ENCODE peak calls at places on chromosomes 11 and 22, in eight cellular contexts. R is stomach, C is K562, U is GM23338, S is Panc1, V is transverse colon, N is sigmoid colon, W is breast epithelium. D is an unnamed sample.

GRCh38 chr22:19844423-19845368 is 10.0 kb downstream of the GNB1L start:
- DNase-seq in R (peak), W (no peak), S (no peak), V (no peak), C (no peak), N (peak), U (no peak), D (peak)

GRCh38 chr11:14554959-14555358 is 34.8 kb upstream of the PSMA1 start:
- DNase-seq in N (no peak), U (no peak), R (no peak), C (no peak), S (no peak), W (no peak), V (no peak), D (no peak)

GRCh38 chr11:107439586-107440201 is 17.9 kb downstream of the CWF19L2 start:
- DNase-seq in V (no peak), U (no peak), R (no peak), W (no peak), N (no peak), C (no peak), S (no peak), D (no peak)

GRCh38 chr22:35264986-35265385 is 7.7 kb downstream of the HMGXB4 start:
- DNase-seq in V (no peak), W (no peak), R (no peak), N (no peak), C (no peak), S (no peak), U (no peak), D (no peak)

GRCh38 chr11:24965780-24966179 is 468.9 kb downstream of the LUZP2 start:
- DNase-seq in V (no peak), N (no peak), U (no peak), R (no peak), W (no peak), C (no peak), S (no peak), D (no peak)

GRCh38 chr22:49948958-49949913 is 11.3 kb upstream of the PIM3 start:
- DNase-seq in S (no peak), R (peak), V (peak), W (peak), N (no peak), U (no peak), C (no peak), D (no peak)

GRCh38 chr11:122977455-122978302 is 4.0 kb downstream of the BSX start:
- DNase-seq in U (peak), S (no peak), N (peak), C (no peak), W (no peak), V (no peak), R (no peak), D (no peak)

GRCh38 chr11:124536520-124536919 is 6.9 kb downstream of the OR8B12 start:
- DNase-seq in U (peak), S (no peak), W (peak), C (peak), N (no peak), R (no peak), V (peak), D (no peak)

GRCh38 chr11:76786053-76787014 is 3.2 kb downstream of the TSKU start:
- DNase-seq in U (no peak), W (no peak), V (no peak), R (no peak), C (no peak), N (no peak), S (no peak), D (peak)

GRCh38 chr11:61747389-61748285 is 4.8 kb upstream of the MYRF start:
- DNase-seq in W (peak), R (peak), C (peak), V (peak), N (peak), U (peak), S (no peak), D (peak)

GRCh38 chr11:119663279-119663678 is 65.7 kb downstream of the NECTIN1 start:
- DNase-seq in U (no peak), C (no peak), W (no peak), S (no peak), N (no peak), R (no peak), V (no peak), D (no peak)

GRCh38 chr11:117551761-117552343 is 224.2 kb downstream of the CEP164 start:
- DNase-seq in N (no peak), V (no peak), S (no peak), W (no peak), U (no peak), R (no peak), C (no peak), D (no peak)

GRCh38 chr11:67615455-67616430 is 9.0 kb downstream of the NDUFV1 start:
- DNase-seq in R (peak), V (peak), S (no peak), W (no peak), N (no peak), C (peak), U (peak), D (peak)

GRCh38 chr11:12842933-12843636 is 166.0 kb upstream of the RASSF10 start:
- DNase-seq in U (no peak), S (no peak), V (no peak), R (no peak), W (no peak), C (peak), N (no peak), D (no peak)

GRCh38 chr22:20210473-20211059 is 57.6 kb downstream of the RTN4R start:
- DNase-seq in S (no peak), C (no peak), N (no peak), V (no peak), W (no peak), R (no peak), U (no peak), D (no peak)

GRCh38 chr22:44994399-44995281 is 15.2 kb downstream of the PHF21B start:
- DNase-seq in W (no peak), C (no peak), N (no peak), S (no peak), U (no peak), V (no peak), R (no peak), D (no peak)

GRCh38 chr11:126322996-126323395 is 19.1 kb downstream of the DCPS start:
- DNase-seq in U (no peak), R (no peak), S (no peak), C (no peak), W (no peak), V (no peak), N (no peak), D (no peak)

GRCh38 chr22:45098056-45098455 is 65.7 kb upstream of the NUP50 start:
- DNase-seq in S (no peak), N (no peak), R (no peak), U (no peak), C (no peak), W (no peak), V (no peak), D (no peak)

GRCh38 chr11:14861680-14862079 is 30.4 kb downstream of the CYP2R1 start:
- DNase-seq in U (no peak), W (no peak), R (peak), V (peak), S (no peak), N (no peak), C (peak), D (no peak)

GRCh38 chr22:19178659-19179471 is at the start of gene SLC25A1:
- DNase-seq in C (peak), N (peak), R (peak), W (peak), U (peak), V (peak), S (no peak), D (peak)

GRCh38 chr11:119404872-119405271 is 18.1 kb downstream of the THY1 start:
- DNase-seq in R (no peak), W (no peak), U (no peak), S (no peak), V (no peak), C (no peak), N (no peak), D (no peak)

DNA sequence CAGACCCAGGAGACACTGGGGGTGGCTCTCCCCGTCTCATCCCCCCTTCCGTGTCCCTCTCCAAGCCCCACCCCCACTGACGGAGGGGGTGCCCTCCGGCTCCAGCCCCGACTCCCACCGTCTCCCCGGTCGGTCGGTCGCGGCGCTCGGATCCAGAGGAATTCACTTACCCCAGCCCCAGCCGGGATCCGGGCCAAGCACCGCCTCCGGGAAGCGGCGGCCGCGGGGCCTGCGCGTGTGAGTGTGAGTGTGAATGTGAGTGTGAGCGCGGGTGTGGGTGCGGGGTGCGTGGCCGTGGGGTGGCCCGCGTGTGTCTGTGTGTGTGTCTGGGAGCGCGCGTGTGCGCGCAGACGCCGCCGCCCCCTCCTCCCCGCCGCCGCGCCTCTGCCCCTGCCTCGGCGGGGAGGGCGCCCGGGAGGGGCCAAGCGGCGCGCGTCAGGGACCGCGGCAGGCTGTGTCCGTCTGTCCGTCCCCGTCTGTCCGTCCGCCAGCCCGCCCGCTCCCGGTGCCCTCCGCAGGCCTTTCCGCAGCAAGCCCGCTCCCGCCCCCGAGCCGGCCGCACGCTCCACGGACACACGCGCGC is at the start of gene ELFN2:
- DNase-seq in U (peak), R (peak), V (no peak), S (no peak), N (no peak), W (no peak), C (no peak), D (no peak)
- H3K4me3 ChIP-seq in U (peak), R (peak), V (peak), S (peak), N (peak), W (peak), C (no peak), D (peak)

GRCh38 chr11:36389811-36390210 is 93.7 kb downstream of the PRR5L start:
- DNase-seq in V (no peak), R (no peak), W (no peak), U (no peak), S (no peak), C (no peak), N (no peak), D (no peak)
- H3K27ac ChIP-seq in V (no peak), R (no peak), W (no peak), U (no peak), S (no peak), C (no peak), N (no peak), D (peak)

GRCh38 chr11:95230054-95231034 is 658 bp downstream of the SESN3 start:
- DNase-seq in V (peak), C (no peak), W (peak), U (peak), S (no peak), N (peak), R (no peak), D (no peak)

GRCh38 chr11:95231126-95231880 is at the start of gene SESN3:
- DNase-seq in U (peak), R (peak), V (peak), W (peak), N (peak), S (peak), C (peak), D (peak)

GRCh38 chr11:95232666-95233065 is 1.7 kb upstream of the SESN3 start:
- DNase-seq in U (peak), W (no peak), N (no peak), C (no peak), R (no peak), S (no peak), V (no peak), D (no peak)

GRCh38 chr11:95229199-95230053 is 1.6 kb downstream of the SESN3 start:
- DNase-seq in N (peak), U (peak), S (no peak), V (no peak), R (no peak), W (no peak), C (no peak), D (peak)

DNA sequence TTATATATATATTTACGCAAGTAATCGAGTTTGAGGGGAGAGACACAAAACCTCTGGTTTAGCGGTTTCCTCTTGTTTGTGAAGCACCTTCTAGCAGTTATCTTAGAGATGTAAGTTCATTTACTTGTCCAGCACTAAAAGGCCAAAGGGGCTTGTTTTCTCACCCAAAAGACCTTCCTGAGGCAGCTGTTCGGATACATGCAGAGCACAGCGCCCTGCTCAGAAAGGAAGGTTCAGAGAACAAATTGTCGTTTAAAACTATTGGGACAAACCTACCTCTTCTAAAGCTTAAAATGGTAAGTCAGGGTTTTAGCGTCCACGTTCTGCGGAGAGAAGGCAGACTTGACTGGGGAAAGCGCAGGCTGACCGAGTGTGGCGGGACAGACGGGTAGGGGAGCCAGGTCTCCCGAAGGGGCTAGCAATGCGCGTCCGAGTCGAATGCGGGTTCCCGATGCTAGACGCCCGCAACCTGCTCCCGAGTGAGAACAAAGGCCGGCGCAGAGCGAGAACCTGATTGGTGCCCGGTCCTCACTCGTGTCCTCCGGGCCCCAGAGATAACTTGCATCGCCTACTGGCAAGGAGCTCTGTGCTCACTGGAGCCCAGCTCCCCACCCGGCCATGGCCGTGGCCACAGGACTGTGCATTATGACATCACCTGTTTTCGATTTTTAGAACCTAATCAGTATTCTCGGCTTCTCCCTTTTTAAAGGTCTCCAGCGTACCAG is 1.0 kb upstream of the SESN3 start:
- DNase-seq in R (peak), V (peak), W (peak), N (peak), C (no peak), U (peak), S (no peak), D (peak)
- TF ChIP-seq POLR2AphosphoS5 in R (no peak), V (no peak), W (no peak), N (peak), C (no peak), U (no peak), S (no peak), D (peak)

GRCh38 chr11:70567680-70568503 is 169.6 kb downstream of the CTTN start:
- DNase-seq in S (no peak), W (no peak), R (no peak), N (peak), U (peak), C (no peak), V (peak), D (peak)

GRCh38 chr11:70569173-70569890 is 171.0 kb downstream of the CTTN start:
- DNase-seq in V (no peak), W (no peak), U (no peak), C (no peak), R (no peak), N (no peak), S (no peak), D (peak)

GRCh38 chr11:70569996-70570692 is 171.8 kb downstream of the CTTN start:
- DNase-seq in W (no peak), V (no peak), C (no peak), S (no peak), R (no peak), N (no peak), U (no peak), D (peak)

GRCh38 chr11:70566768-70567530 is 168.6 kb downstream of the CTTN start:
- DNase-seq in V (no peak), N (no peak), U (no peak), W (no peak), S (no peak), R (no peak), C (no peak), D (no peak)

DNA sequence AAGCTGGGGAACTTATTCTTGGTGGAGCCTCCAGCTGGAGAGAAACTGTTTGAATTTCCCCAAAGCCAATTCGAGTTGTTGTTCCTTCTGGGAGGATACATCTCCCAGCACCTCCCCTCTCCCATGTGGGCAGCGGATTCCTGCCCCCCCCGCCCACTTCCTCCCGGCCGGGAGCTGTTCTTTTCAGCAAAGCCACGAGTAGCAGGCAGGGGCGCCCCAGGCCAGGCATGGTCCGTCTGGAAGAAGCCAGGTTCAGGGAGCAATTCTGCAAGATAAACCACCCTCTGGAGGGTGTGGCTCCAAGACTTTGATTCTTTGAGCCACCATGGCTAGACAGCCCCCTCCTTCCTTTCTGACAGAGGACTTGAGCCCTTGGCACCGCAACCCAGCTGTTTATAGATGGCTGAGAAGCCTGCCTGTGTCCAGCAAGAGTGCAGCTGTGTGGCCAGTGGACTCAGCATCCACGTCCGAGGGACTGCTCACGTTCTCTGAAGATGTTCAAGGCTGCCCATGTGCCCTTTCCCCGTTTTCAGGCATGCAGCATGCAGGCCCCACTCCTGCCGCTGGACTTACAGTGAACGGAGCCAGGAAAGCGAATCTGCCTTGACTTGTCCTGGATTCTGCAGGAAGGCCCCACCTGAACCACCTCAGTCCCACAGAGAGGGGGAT is 170.3 kb downstream of the CTTN start:
- DNase-seq in U (peak), C (peak), R (no peak), W (peak), N (no peak), V (peak), S (no peak), D (peak)
- H3K4me3 ChIP-seq in U (no peak), C (peak), R (peak), W (peak), N (peak), V (peak), S (peak), D (peak)

GRCh38 chr11:66541892-66542291 is 4.0 kb downstream of the ZDHHC24 start:
- DNase-seq in C (no peak), S (no peak), U (no peak), N (no peak), R (no peak), V (no peak), W (no peak), D (no peak)
- H3K27ac ChIP-seq in C (no peak), S (no peak), U (no peak), N (no peak), R (no peak), V (no peak), W (no peak), D (no peak)

DNA sequence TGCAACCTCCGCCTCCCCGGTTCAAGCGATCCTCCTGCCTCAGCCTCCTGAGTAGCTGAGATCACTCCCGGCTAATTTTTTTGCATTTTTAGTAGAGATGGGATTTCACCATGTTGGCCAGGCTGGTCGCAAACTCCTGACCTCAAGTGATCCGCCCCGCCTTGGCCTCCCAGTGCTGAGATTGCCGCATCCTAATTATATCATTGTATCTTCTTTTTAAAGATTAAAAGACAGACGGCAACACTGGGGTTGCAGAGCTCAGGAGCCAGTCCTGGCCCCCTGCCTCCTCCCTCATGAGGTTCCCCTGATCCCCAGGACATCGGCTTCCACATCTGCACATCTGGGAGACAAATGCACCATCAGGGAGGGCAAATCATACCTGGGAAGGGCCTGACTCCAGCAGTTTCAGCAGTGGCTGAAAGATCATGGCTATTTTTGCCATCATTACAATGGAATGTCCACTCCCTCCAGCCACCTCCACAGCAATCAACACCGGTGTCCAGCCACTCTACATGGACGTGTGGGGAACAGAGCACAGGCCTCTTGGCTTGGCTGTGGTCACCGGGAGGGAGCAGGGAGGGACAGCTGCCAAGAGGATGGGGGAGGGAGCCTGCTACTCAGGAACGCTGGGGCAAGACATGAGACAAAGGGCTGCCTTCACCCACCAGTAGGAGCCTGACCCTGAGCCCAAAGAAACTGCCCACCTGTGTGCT is 9.2 kb upstream of the CELSR1 start:
- DNase-seq in R (peak), U (no peak), V (no peak), N (no peak), S (no peak), W (no peak), C (no peak), D (peak)
- TF ChIP-seq POLR2AphosphoS5 in R (no peak), U (no peak), V (no peak), N (no peak), S (no peak), W (no peak), C (no peak), D (no peak)

D was measured in spleen.